ENCODE peak calls at places on chromosome 18, in nine cellular contexts. U is BJ; G is thyroid gland; W is fibroblast of mammary gland; M is CD8-positive, alpha-beta T cell; X is MM.1S; C is neural progenitor cell; Z is AG09309; H is endothelial cell. R is an unnamed sample.

GRCh38 chr18:71293322-71293721 is 1004.5 kb downstream of the SOCS6 start:
- DNase-seq in Z (no peak), W (no peak), G (no peak), M (no peak), X (peak), C (no peak), U (no peak), H (no peak), R (no peak)

GRCh38 chr18:31679133-31679731 is 5.1 kb downstream of the B4GALT6 start:
- DNase-seq in H (no peak), G (no peak), M (no peak), W (peak), Z (no peak), U (no peak), X (no peak), C (no peak), R (no peak)

GRCh38 chr18:25237571-25238267 is 114.2 kb downstream of the ZNF521 start:
- DNase-seq in X (no peak), H (no peak), Z (no peak), G (no peak), C (no peak), M (no peak), U (no peak), W (no peak), R (no peak)

GRCh38 chr18:49008716-49009115 is 58.0 kb upstream of the SMAD7 start:
- DNase-seq in Z (no peak), U (no peak), X (no peak), M (no peak), G (no peak), C (no peak), H (no peak), W (no peak), R (no peak)

GRCh38 chr18:44693030-44693784 is 12.5 kb downstream of the SETBP1 start:
- DNase-seq in W (peak), U (no peak), M (no peak), G (peak), C (no peak), H (no peak), Z (no peak), X (no peak), R (no peak)

GRCh38 chr18:48632676-48633257 is 93.9 kb downstream of the CTIF start:
- DNase-seq in W (no peak), M (no peak), U (no peak), C (no peak), H (no peak), Z (no peak), G (no peak), X (no peak), R (no peak)

GRCh38 chr18:48946329-48946835 is 4.4 kb downstream of the SMAD7 start:
- DNase-seq in U (no peak), G (no peak), W (peak), C (no peak), X (peak), Z (no peak), H (no peak), M (no peak), R (no peak)

GRCh38 chr18:8800876-8801262 is 95.5 kb downstream of the MTCL1 start:
- DNase-seq in H (no peak), W (no peak), G (no peak), U (no peak), C (peak), M (no peak), Z (no peak), X (no peak), R (no peak)

GRCh38 chr18:3877678-3878077 is 427.7 kb downstream of the TGIF1 start:
- DNase-seq in X (no peak), W (peak), Z (no peak), U (no peak), H (no peak), M (no peak), C (no peak), G (no peak), R (no peak)

GRCh38 chr18:24588440-24588839 is 128.0 kb downstream of the HRH4 start:
- DNase-seq in H (no peak), W (no peak), X (no peak), U (no peak), G (no peak), M (no peak), C (no peak), Z (no peak), R (no peak)

GRCh38 chr18:47175283-47175894 is 775 bp downstream of the IER3IP1 start:
- DNase-seq in M (no peak), C (peak), U (no peak), G (peak), W (no peak), Z (no peak), H (peak), X (no peak), R (no peak)

GRCh38 chr18:71327443-71328120 is 1038.7 kb downstream of the SOCS6 start:
- DNase-seq in U (no peak), Z (no peak), M (no peak), G (no peak), C (no peak), H (no peak), X (peak), W (no peak), R (no peak)

GRCh38 chr18:7291046-7291445 is 60.2 kb downstream of the LRRC30 start:
- DNase-seq in W (no peak), M (no peak), C (no peak), X (no peak), G (no peak), Z (no peak), U (no peak), H (no peak), R (no peak)

GRCh38 chr18:32213693-32214092 is 23.9 kb downstream of the MEP1B start:
- DNase-seq in Z (no peak), M (no peak), H (no peak), U (no peak), C (no peak), G (no peak), W (no peak), X (no peak), R (no peak)

GRCh38 chr18:3649559-3650426 is 199.8 kb downstream of the TGIF1 start:
- DNase-seq in W (peak), C (no peak), H (no peak), G (no peak), Z (peak), M (no peak), X (no peak), U (no peak), R (no peak)

GRCh38 chr18:79916546-79917350 is 34.7 kb downstream of the SLC66A2 start:
- DNase-seq in M (peak), G (no peak), C (no peak), W (no peak), X (no peak), H (no peak), Z (no peak), U (no peak), R (peak)
- TF ChIP-seq CTCF in M (no peak), G (no peak), C (no peak), W (no peak), X (no peak), H (no peak), Z (no peak), U (no peak), R (no peak)

GRCh38 chr18:35939166-35939565 is 33.3 kb upstream of the RMP24 start:
- DNase-seq in Z (no peak), W (no peak), X (no peak), C (peak), H (peak), U (no peak), G (no peak), M (no peak), R (no peak)
- TF ChIP-seq CTCF in Z (peak), W (peak), X (no peak), C (peak), H (peak), U (peak), G (no peak), M (no peak), R (no peak)

GRCh38 chr18:59063912-59064311 is 75.8 kb upstream of the SEC11C start:
- DNase-seq in X (no peak), G (no peak), H (no peak), W (no peak), U (no peak), C (no peak), Z (no peak), M (no peak), R (no peak)

GRCh38 chr18:59065684-59066083 is 74.0 kb upstream of the SEC11C start:
- DNase-seq in W (no peak), M (no peak), Z (no peak), H (no peak), X (no peak), U (no peak), C (no peak), G (no peak), R (no peak)

GRCh38 chr18:59070181-59070912 is 69.3 kb upstream of the SEC11C start:
- DNase-seq in Z (peak), G (peak), U (no peak), C (peak), H (peak), W (peak), M (peak), X (peak), R (peak)

GRCh38 chr18:59068672-59069071 is 71.0 kb upstream of the SEC11C start:
- DNase-seq in W (no peak), Z (no peak), X (no peak), M (no peak), H (no peak), U (no peak), G (no peak), C (no peak), R (no peak)

DNA sequence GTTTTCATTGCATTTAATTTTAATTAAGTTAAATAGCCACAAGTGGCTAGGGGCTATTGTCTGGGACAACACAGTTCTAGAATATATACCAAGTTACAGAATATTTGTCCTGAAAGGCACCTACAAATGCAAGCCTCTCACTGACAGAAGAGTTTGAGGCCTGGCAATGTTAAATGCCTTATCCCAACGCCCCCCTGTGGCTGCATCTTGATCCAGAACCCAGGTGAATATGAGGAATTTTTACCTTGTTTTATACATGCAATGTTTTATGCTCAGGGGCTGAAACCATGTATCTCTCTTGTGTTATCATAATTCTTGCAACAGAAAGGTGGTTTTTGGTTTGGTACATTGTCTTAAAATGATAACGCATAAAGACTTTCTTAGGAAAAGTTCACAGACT is 71.8 kb upstream of the SEC11C start:
- DNase-seq in C (peak), Z (no peak), H (peak), G (peak), X (peak), W (peak), M (no peak), U (no peak), R (no peak)
- TF ChIP-seq CTCF in C (peak), Z (peak), H (peak), G (peak), X (peak), W (peak), M (no peak), U (peak), R (peak)

DNA sequence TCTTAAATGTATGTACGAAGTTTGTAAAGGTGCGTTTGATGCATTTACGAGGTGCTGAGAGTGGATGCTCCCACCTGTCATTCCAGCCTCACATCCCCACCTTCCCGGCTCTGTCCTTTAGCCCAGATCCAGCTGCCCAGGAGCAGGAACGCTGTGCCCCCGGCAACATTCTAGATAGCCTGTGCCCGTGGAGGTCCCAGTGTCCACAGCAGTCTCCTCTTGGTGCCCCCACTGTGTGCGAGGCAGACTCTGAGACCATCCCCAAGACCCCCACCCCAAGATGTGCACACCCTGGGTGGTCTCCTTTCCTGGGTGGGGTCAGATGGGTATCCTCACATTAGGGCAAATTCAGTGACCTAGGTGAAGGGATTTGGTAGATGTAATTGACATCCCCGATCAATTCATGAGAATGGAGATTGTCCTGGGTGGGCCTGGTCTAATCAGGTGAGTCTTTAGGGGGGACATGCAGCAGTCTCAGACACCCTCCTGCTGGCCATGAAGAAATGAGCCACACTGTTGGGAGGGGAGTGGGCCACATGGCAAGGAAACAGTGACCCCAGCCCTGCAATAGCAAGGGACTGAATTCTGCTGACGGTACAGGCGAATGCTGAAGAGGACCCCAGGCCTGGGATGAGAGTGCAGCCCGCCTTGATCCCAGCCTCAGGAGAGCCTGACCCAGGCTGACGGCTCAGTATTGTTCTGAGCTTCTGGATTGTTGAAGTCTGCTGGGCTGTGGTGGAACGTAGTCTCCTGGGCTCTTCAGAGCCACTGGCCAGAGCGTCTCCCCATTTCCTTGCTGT is 203.3 kb downstream of the FAM210A start:
- DNase-seq in X (no peak), C (no peak), M (no peak), H (no peak), Z (no peak), W (no peak), G (no peak), U (no peak), R (no peak)
- TF ChIP-seq CTCF in X (no peak), C (no peak), M (no peak), H (no peak), Z (no peak), W (no peak), G (no peak), U (no peak), R (no peak)

R was measured in GM20000.